ENCODE peak calls at places on chromosomes 6 and 20, in eight cellular contexts. U, A, G, C, Q, F, J and L are unnamed samples.

GRCh38 chr6:105489213-105489525 is 86.3 kb upstream of the PREP start:
- DNase-seq in U (no peak), A (peak; percentile 9), G (no peak), C (no peak), Q (no peak), F (no peak), J (no peak), L (no peak)

GRCh38 chr20:60892095-60892813 is 359.8 kb upstream of the CDH4 start:
- DNase-seq in U (no peak), A (no peak), G (no peak), C (no peak), Q (no peak), F (no peak), J (no peak), L (no peak)

GRCh38 chr20:41428285-41428684 is 61.7 kb upstream of the EMILIN3 start:
- DNase-seq in U (peak; percentile 54), A (peak; percentile 87), G (no peak), C (no peak), Q (no peak), F (no peak), J (peak; percentile 69), L (no peak)

GRCh38 chr6:137218473-137218916 is 690 bp downstream of the IFNGR1 start:
- DNase-seq in U (peak; percentile 60), A (peak; percentile 71), G (peak; percentile 11), C (peak; percentile 59), Q (no peak), F (peak; percentile 64), J (peak; percentile 65), L (no peak)

GRCh38 chr20:16125810-16126209 is 447.4 kb downstream of the KIF16B start:
- DNase-seq in U (peak; percentile 59), A (no peak), G (no peak), C (no peak), Q (no peak), F (no peak), J (no peak), L (no peak)

GRCh38 chr6:53250137-53250760 is 98.5 kb downstream of the ELOVL5 start:
- DNase-seq in U (peak; percentile 81), A (peak; percentile 60), G (no peak), C (no peak), Q (no peak), F (peak; percentile 22), J (peak; percentile 43), L (no peak)

GRCh38 chr6:151317206-151317994 is 74.0 kb downstream of the ZBTB2 start:
- DNase-seq in U (peak; percentile 62), A (peak; percentile 92), G (no peak), C (no peak), Q (no peak), F (peak; percentile 47), J (peak; percentile 83), L (no peak)

GRCh38 chr6:132669690-132670291 is 10.8 kb upstream of the TAAR1 start:
- DNase-seq in U (peak; percentile 64), A (peak; percentile 67), G (no peak), C (peak; percentile 16), Q (peak; percentile 18), F (peak; percentile 42), J (peak; percentile 11), L (peak; percentile 55)

GRCh38 chr6:98832282-98833100 is 1.9 kb upstream of the POU3F2 start:
- DNase-seq in U (peak; percentile 32), A (peak; percentile 89), G (no peak), C (peak; percentile 82), Q (peak; percentile 87), F (peak; percentile 86), J (peak; percentile 68), L (no peak)

GRCh38 chr20:62823688-62824475 is 7.0 kb downstream of the COL9A3 start:
- DNase-seq in U (no peak), A (no peak), G (no peak), C (no peak), Q (no peak), F (no peak), J (no peak), L (no peak)

GRCh38 chr6:168305091-168305749 is 14.4 kb downstream of the DACT2 start:
- DNase-seq in U (no peak), A (no peak), G (no peak), C (no peak), Q (no peak), F (no peak), J (no peak), L (no peak)

GRCh38 chr6:27791182-27791939 is 120.8 kb downstream of the OR2B2 start:
- DNase-seq in U (peak; percentile 92), A (peak; percentile 93), G (no peak), C (peak; percentile 60), Q (peak; percentile 35), F (peak; percentile 62), J (peak; percentile 74), L (no peak)

GRCh38 chr6:127200114-127200513 is 66.5 kb upstream of the RNF146 start:
- DNase-seq in U (no peak), A (no peak), G (no peak), C (no peak), Q (no peak), F (no peak), J (no peak), L (no peak)

GRCh38 chr6:54515013-54515412 is 206.8 kb downstream of the TINAG start:
- DNase-seq in U (peak; percentile 69), A (no peak), G (no peak), C (no peak), Q (no peak), F (no peak), J (no peak), L (no peak)

GRCh38 chr6:21438237-21438985 is 155.1 kb upstream of the SOX4 start:
- DNase-seq in U (peak; percentile 63), A (peak; percentile 7), G (no peak), C (no peak), Q (no peak), F (no peak), J (no peak), L (no peak)

GRCh38 chr6:32627831-32628230 is 9.4 kb upstream of the HLA-DQA1 start:
- DNase-seq in U (peak; percentile 23), A (peak; percentile 38), G (peak; percentile 10), C (peak; percentile 56), Q (no peak), F (peak; percentile 24), J (no peak), L (no peak)

GRCh38 chr6:168130683-168131371 is 51.8 kb upstream of the FRMD1 start:
- DNase-seq in U (no peak), A (no peak), G (no peak), C (no peak), Q (no peak), F (peak; percentile 6), J (no peak), L (no peak)

GRCh38 chr6:159761135-159761872 is 541 bp upstream of the ACAT2 start:
- DNase-seq in U (peak; percentile 11), A (peak; percentile 21), G (no peak), C (peak; percentile 22), Q (no peak), F (peak; percentile 16), J (no peak), L (no peak)

GRCh38 chr6:169220068-169220964 is 33.3 kb downstream of the THBS2 start:
- DNase-seq in U (no peak), A (no peak), G (no peak), C (no peak), Q (no peak), F (peak; percentile 6), J (no peak), L (no peak)

GRCh38 chr20:47790032-47790965 is 5.0 kb upstream of the SULF2 start:
- DNase-seq in U (peak; percentile 87), A (peak; percentile 42), G (no peak), C (no peak), Q (no peak), F (peak; percentile 68), J (peak; percentile 26), L (no peak)

GRCh38 chr6:30882764-30883475 is 1.4 kb upstream of the DDR1 start:
- DNase-seq in U (peak; percentile 71), A (no peak), G (no peak), C (no peak), Q (no peak), F (peak; percentile 10), J (no peak), L (no peak)

GRCh38 chr6:111105578-111105977 is 18.3 kb downstream of the SLC16A10 start:
- DNase-seq in U (peak; percentile 64), A (peak; percentile 36), G (no peak), C (no peak), Q (no peak), F (no peak), J (peak; percentile 15), L (peak; percentile 41)

GRCh38 chr6:125046107-125046925 is 84.1 kb downstream of the RNF217 start:
- DNase-seq in U (peak; percentile 18), A (no peak), G (no peak), C (no peak), Q (no peak), F (no peak), J (no peak), L (no peak)

GRCh38 chr6:122878809-122879208 is 89.8 kb downstream of the SMPDL3A start:
- DNase-seq in U (no peak), A (no peak), G (no peak), C (peak; percentile 7), Q (no peak), F (no peak), J (no peak), L (no peak)

GRCh38 chr6:32255212-32256153 is 31.6 kb upstream of the NOTCH4 start:
- DNase-seq in U (no peak), A (peak; percentile 95), G (peak; percentile 37), C (peak; percentile 72), Q (peak; percentile 65), F (peak; percentile 94), J (peak; percentile 90), L (no peak)